ENCODE peak calls at places on chromosomes 7 and 10, in nine cellular contexts. T, B, M, C, O, E, H, P and A are unnamed samples.

GRCh38 chr10:73597346-73597745 is 6.2 kb upstream of the USP54 start:
- DNase-seq in H (no peak), E (no peak), O (no peak), M (no peak), B (no peak), C (no peak), T (no peak), P (no peak), A (no peak)

GRCh38 chr7:54477083-54477482 is 65.1 kb upstream of the VSTM2A start:
- DNase-seq in T (no peak), E (no peak), O (no peak), B (no peak), M (no peak), H (no peak), C (no peak), P (no peak), A (no peak)

GRCh38 chr7:90629306-90629918 is 33.3 kb downstream of the CDK14 start:
- DNase-seq in P (peak), B (peak), M (no peak), E (no peak), T (peak), O (no peak), C (no peak), H (peak), A (no peak)

GRCh38 chr7:47428780-47429472 is 153.0 kb downstream of the TNS3 start:
- DNase-seq in P (no peak), C (no peak), O (no peak), H (no peak), T (no peak), M (no peak), B (no peak), E (no peak), A (no peak)

GRCh38 chr10:49620841-49621378 is 7.1 kb downstream of the CHAT start:
- DNase-seq in C (no peak), M (no peak), E (peak), P (no peak), H (no peak), O (no peak), B (no peak), T (no peak), A (peak)

GRCh38 chr7:140238778-140239652 is 62.2 kb upstream of the KDM7A start:
- DNase-seq in H (no peak), P (no peak), O (no peak), B (no peak), C (peak), E (no peak), T (no peak), M (no peak), A (no peak)

GRCh38 chr7:32066441-32066840 is 3.8 kb downstream of the PDE1C start:
- DNase-seq in M (no peak), C (no peak), E (no peak), O (no peak), T (no peak), H (no peak), B (no peak), P (no peak), A (no peak)

GRCh38 chr7:157522189-157522588 is 185.4 kb downstream of the DNAJB6 start:
- DNase-seq in O (no peak), E (peak), P (no peak), H (no peak), C (no peak), B (no peak), M (no peak), T (no peak), A (peak)

GRCh38 chr10:97494863-97495506 is 3.2 kb downstream of the MMS19 start:
- DNase-seq in P (no peak), T (no peak), H (no peak), C (no peak), M (no peak), B (no peak), E (no peak), O (no peak), A (no peak)

GRCh38 chr10:13256627-13257026 is 22.5 kb upstream of the UCMA start:
- DNase-seq in T (no peak), B (no peak), P (no peak), E (no peak), C (no peak), O (no peak), M (no peak), H (no peak), A (no peak)

GRCh38 chr7:150515248-150515647 is 576 bp downstream of the GIMAP7 start:
- DNase-seq in C (no peak), H (no peak), B (no peak), E (no peak), T (no peak), O (no peak), P (no peak), M (no peak), A (no peak)

GRCh38 chr10:3955493-3955892 is 170.5 kb upstream of the KLF6 start:
- DNase-seq in H (no peak), M (no peak), B (no peak), P (no peak), T (no peak), O (no peak), E (no peak), C (no peak), A (no peak)

GRCh38 chr7:6175642-6176041 is 96.8 kb downstream of the CYTH3 start:
- DNase-seq in H (no peak), T (peak), P (no peak), C (peak), O (no peak), M (no peak), E (no peak), B (no peak), A (no peak)

GRCh38 chr7:124701955-124702354 is 63.6 kb downstream of the GPR37 start:
- DNase-seq in T (no peak), E (no peak), O (no peak), P (no peak), H (no peak), M (no peak), B (no peak), C (no peak), A (no peak)

GRCh38 chr7:67402280-67402679 is 405.6 kb downstream of the TYW1 start:
- DNase-seq in M (no peak), P (no peak), E (no peak), B (no peak), H (no peak), O (no peak), C (peak), T (no peak), A (no peak)

GRCh38 chr10:1715821-1716220 is 21.5 kb downstream of the ADARB2 start:
- DNase-seq in P (peak), O (peak), B (peak), M (no peak), H (no peak), T (no peak), E (no peak), C (no peak), A (no peak)

GRCh38 chr7:128799451-128799850 is 7.7 kb downstream of the CCDC136 start:
- DNase-seq in H (no peak), T (no peak), B (no peak), O (no peak), E (no peak), C (no peak), M (no peak), P (no peak), A (no peak)

GRCh38 chr10:45515630-45516029 is 141.6 kb downstream of the ALOX5 start:
- DNase-seq in H (no peak), O (no peak), B (no peak), T (no peak), C (no peak), P (no peak), M (no peak), E (no peak), A (no peak)

GRCh38 chr7:69962856-69963149 is 364.5 kb downstream of the AUTS2 start:
- DNase-seq in O (no peak), B (no peak), H (no peak), E (no peak), M (no peak), C (no peak), T (no peak), P (no peak), A (no peak)

GRCh38 chr10:101032637-101033201 is 1.7 kb downstream of the SFXN3 start:
- DNase-seq in H (no peak), C (peak), T (peak), P (peak), B (no peak), O (no peak), M (no peak), E (no peak), A (peak)

GRCh38 chr7:137882806-137883205 is 36.0 kb upstream of the DGKI start:
- DNase-seq in O (no peak), C (no peak), P (no peak), B (no peak), M (no peak), H (no peak), E (no peak), T (no peak), A (no peak)

GRCh38 chr7:43385309-43385680 is 197.6 kb upstream of the STK17A start:
- DNase-seq in M (no peak), B (no peak), P (no peak), T (no peak), C (no peak), H (no peak), O (no peak), E (no peak), A (no peak)

GRCh38 chr10:100482834-100483185 is 20.0 kb downstream of the WNT8B start:
- DNase-seq in B (no peak), E (no peak), O (no peak), H (no peak), T (no peak), C (no peak), M (no peak), P (no peak), A (no peak)

GRCh38 chr10:43417950-43418768 is 9.2 kb upstream of the HNRNPF start:
- DNase-seq in T (no peak), O (peak), M (no peak), B (peak), C (no peak), P (no peak), E (no peak), H (peak), A (peak)

GRCh38 chr10:73060738-73061635 is 35.7 kb downstream of the P4HA1 start:
- DNase-seq in E (no peak), O (no peak), B (peak), H (peak), P (peak), M (no peak), T (no peak), C (no peak), A (no peak)

GRCh38 chr10:59704644-59705043 is 5.0 kb downstream of the SLC16A9 start:
- DNase-seq in B (no peak), E (no peak), H (no peak), P (no peak), M (no peak), T (no peak), O (no peak), C (no peak), A (no peak)

GRCh38 chr10:7872041-7872442 is 53.7 kb downstream of the TAF3 start:
- DNase-seq in C (no peak), H (peak), B (no peak), M (no peak), T (no peak), O (no peak), P (peak), E (no peak), A (no peak)

GRCh38 chr7:149690688-149691446 is 82.5 kb downstream of the ZNF467 start:
- DNase-seq in P (peak), O (no peak), E (no peak), M (no peak), H (no peak), C (peak), B (no peak), T (peak), A (no peak)

GRCh38 chr7:32214913-32215312 is 144.7 kb upstream of the PDE1C start:
- DNase-seq in T (no peak), E (no peak), H (no peak), M (peak), C (no peak), P (no peak), B (no peak), O (no peak), A (no peak)

GRCh38 chr10:89773081-89773480 is 71.7 kb downstream of the KIF20B start:
- DNase-seq in P (no peak), H (no peak), E (no peak), C (no peak), O (no peak), B (no peak), T (no peak), M (no peak), A (no peak)

GRCh38 chr10:119713744-119714483 is 11.9 kb upstream of the INPP5F start:
- DNase-seq in E (no peak), T (no peak), H (no peak), C (no peak), O (no peak), P (no peak), M (no peak), B (no peak), A (no peak)

GRCh38 chr7:70736715-70737460 is 395.1 kb upstream of the GALNT17 start:
- DNase-seq in H (no peak), M (no peak), P (peak), C (no peak), T (peak), E (no peak), O (no peak), B (no peak), A (no peak)

GRCh38 chr7:140475747-140476333 is 3.5 kb downstream of the MKRN1 start:
- DNase-seq in M (no peak), B (peak), T (peak), H (peak), C (no peak), P (peak), O (no peak), E (no peak), A (no peak)

GRCh38 chr7:24755096-24755495 is 2.2 kb downstream of the GSDME start:
- DNase-seq in H (peak), M (no peak), C (no peak), P (no peak), B (peak), E (no peak), T (no peak), O (no peak), A (no peak)

GRCh38 chr7:24756545-24756988 is 697 bp downstream of the GSDME start:
- DNase-seq in M (no peak), C (no peak), H (peak), B (peak), P (no peak), T (no peak), E (no peak), O (no peak), A (no peak)

GRCh38 chr7:24756989-24757798 is at the start of gene GSDME:
- DNase-seq in C (peak), E (peak), T (peak), B (peak), M (peak), O (no peak), P (peak), H (peak), A (no peak)

GRCh38 chr7:24755541-24756416 is 1.5 kb downstream of the GSDME start:
- DNase-seq in H (peak), M (no peak), P (no peak), O (no peak), E (no peak), C (no peak), T (no peak), B (peak), A (peak)

GRCh38 chr7:24757799-24758275 is 573 bp upstream of the GSDME start:
- DNase-seq in O (no peak), B (no peak), T (no peak), E (no peak), M (no peak), H (peak), C (no peak), P (peak), A (no peak)
- TF ChIP-seq CTCF in O (no peak), B (no peak), T (no peak), E (no peak), M (no peak), H (no peak), C (no peak), P (no peak), A (no peak)

DNA sequence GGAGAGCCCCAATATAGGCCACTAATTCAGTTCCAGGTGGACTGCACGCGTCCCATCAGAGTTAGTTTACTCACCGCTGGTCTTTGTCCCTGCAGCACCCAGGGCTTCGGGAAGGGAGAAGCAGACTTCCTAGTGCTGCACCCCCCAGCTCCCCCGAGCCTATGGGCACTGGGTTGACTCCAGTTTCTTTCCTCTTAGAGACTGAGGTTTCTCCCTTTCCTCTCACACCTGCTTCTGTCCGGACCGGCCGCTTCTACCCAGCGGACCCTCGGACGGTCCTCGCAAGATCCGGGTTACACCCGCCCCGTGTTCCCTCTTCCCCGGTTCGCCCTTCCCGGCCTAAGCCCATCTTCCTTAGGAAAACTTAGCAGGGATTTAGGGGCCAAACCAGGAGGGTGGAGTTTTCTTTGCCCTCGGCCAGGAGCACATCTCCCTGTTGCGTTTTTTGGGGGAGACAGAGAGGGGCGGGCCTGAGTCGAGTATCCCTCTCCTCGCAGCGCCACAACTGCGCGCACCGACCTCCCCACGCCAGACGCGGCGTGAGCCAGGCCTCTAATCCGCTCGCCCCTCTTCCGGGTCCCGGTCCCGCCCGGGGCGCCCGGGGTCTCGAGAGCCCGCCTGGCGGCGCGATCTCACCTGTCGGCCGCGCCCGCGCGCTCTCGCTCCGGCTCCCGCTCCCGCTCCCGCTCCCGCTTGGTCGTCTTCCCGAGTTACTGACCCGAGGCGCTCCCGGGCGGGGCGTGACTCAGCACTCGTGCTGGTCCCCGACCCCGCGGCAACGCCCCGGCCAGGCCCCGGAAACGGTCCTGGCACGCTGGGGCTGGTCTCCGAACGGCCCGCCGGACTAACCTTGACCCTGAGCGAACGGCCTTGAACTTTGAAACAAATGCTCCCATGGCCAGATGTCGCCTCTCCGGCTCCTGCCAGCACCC is at the start of gene AIFM2:
- DNase-seq in C (peak), B (peak), P (peak), O (no peak), M (peak), E (peak), H (peak), T (peak), A (no peak)
- TF ChIP-seq CTCF in C (no peak), B (no peak), P (no peak), O (no peak), M (no peak), E (peak), H (no peak), T (no peak), A (no peak)

GRCh38 chr7:78020131-78020873 is 221.7 kb downstream of the PHTF2 start:
- DNase-seq in C (no peak), B (peak), O (no peak), M (no peak), H (peak), E (no peak), T (peak), P (peak), A (no peak)

GRCh38 chr7:78018541-78019456 is 220.2 kb downstream of the PHTF2 start:
- DNase-seq in P (peak), C (peak), T (peak), M (no peak), O (no peak), B (no peak), E (peak), H (no peak), A (no peak)

GRCh38 chr7:78017621-78018100 is 219.1 kb downstream of the PHTF2 start:
- DNase-seq in E (no peak), C (no peak), M (no peak), P (no peak), H (no peak), B (no peak), O (no peak), T (no peak), A (no peak)

GRCh38 chr7:78020874-78021249 is 222.3 kb downstream of the PHTF2 start:
- DNase-seq in H (no peak), E (no peak), T (no peak), P (no peak), M (no peak), B (no peak), C (no peak), O (no peak), A (no peak)

GRCh38 chr7:78019457-78020130 is 221.0 kb downstream of the PHTF2 start:
- DNase-seq in H (peak), E (peak), O (peak), B (peak), C (peak), M (peak), T (peak), P (peak), A (peak)
- TF ChIP-seq CTCF in H (no peak), E (peak), O (no peak), B (no peak), C (peak), M (peak), T (no peak), P (no peak), A (no peak)

GRCh38 chr7:3301831-3302618 is 973 bp downstream of the SDK1 start:
- DNase-seq in T (peak), O (no peak), B (no peak), P (peak), M (no peak), E (no peak), C (no peak), H (peak), A (no peak)
- TF ChIP-seq CTCF in T (no peak), O (no peak), B (no peak), P (no peak), M (peak), E (peak), C (no peak), H (no peak), A (peak)

DNA sequence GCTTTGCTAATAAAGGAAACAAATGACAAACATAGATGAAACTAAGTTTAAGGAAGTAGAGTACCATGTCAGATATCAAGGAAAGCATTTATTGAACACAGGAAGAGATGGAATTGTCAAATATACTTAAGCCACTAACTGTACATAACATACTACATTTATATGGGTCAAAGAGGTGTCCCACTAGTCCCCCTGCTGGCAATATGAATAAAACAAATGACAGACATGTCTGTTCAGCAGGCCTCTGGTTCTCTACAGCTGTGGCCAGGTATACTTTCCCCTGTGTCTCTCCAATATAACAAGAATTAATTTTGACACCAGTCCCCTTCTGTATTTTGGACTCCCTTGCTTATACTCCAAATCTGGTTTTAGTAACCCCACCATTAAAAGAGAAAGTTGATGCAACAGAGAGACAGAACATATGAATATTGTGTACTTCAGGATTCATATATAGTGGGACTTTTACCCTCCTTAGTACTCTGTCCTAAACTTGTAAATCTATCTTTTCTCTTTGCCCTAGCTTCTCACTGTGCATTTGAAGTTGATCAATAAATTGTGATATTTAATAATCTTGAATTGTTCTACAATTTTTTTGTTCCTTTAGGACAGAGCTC is 42.9 kb downstream of the CD36 start:
- DNase-seq in T (no peak), H (peak), P (peak), C (no peak), B (no peak), E (no peak), M (no peak), O (no peak), A (no peak)
- TF ChIP-seq CTCF in T (peak), H (no peak), P (peak), C (no peak), B (no peak), E (peak), M (peak), O (peak), A (peak)